ENCODE peak calls at places on chromosomes 12 and 14, in six cellular contexts. One of them, this sample, is unnamed.
A peak's percentile ranks its signal among the peaks of the same experiment; 100 is the strongest.

GRCh38 chr12:41604830-41605229 is 416.7 kb downstream of the PDZRN4 start:
- DNase-seq in A172: no peak
- DNase-seq in AG08396: no peak
- DNase-seq in stimulated activated naive CD4-positive, alpha-beta T cell treated with Interleukin-2 at 50 U/mL for 16 hours: no peak
- DNase-seq in HT-29: no peak
- DNase-seq in stimulated activated CD4-positive, alpha-beta T cell treated with anti-CD3 and anti-CD28 coated beads, TNF-alpha, amount 100 ng/mL, for 4 hours: no peak
- DNase-seq in this sample: peak; percentile 9

GRCh38 chr12:121295746-121296617 is 527 bp downstream of the CAMKK2 start:
- DNase-seq in A172: no peak
- DNase-seq in AG08396: peak; percentile 50
- DNase-seq in stimulated activated naive CD4-positive, alpha-beta T cell treated with Interleukin-2 at 50 U/mL for 16 hours: peak; percentile 45
- DNase-seq in HT-29: peak; percentile 37
- DNase-seq in stimulated activated CD4-positive, alpha-beta T cell treated with anti-CD3 and anti-CD28 coated beads, TNF-alpha, amount 100 ng/mL, for 4 hours: peak; percentile 45
- DNase-seq in this sample: peak; percentile 10

GRCh38 chr12:123055281-123055766 is 74.8 kb downstream of the ARL6IP4 start:
- DNase-seq in A172: no peak
- DNase-seq in AG08396: no peak
- DNase-seq in stimulated activated naive CD4-positive, alpha-beta T cell treated with Interleukin-2 at 50 U/mL for 16 hours: no peak
- DNase-seq in HT-29: no peak
- DNase-seq in stimulated activated CD4-positive, alpha-beta T cell treated with anti-CD3 and anti-CD28 coated beads, TNF-alpha, amount 100 ng/mL, for 4 hours: no peak
- DNase-seq in this sample: no peak

GRCh38 chr12:132455565-132455964 is 34.4 kb upstream of the FBRSL1 start:
- DNase-seq in A172: no peak
- DNase-seq in AG08396: no peak
- DNase-seq in stimulated activated naive CD4-positive, alpha-beta T cell treated with Interleukin-2 at 50 U/mL for 16 hours: no peak
- DNase-seq in HT-29: no peak
- DNase-seq in stimulated activated CD4-positive, alpha-beta T cell treated with anti-CD3 and anti-CD28 coated beads, TNF-alpha, amount 100 ng/mL, for 4 hours: no peak
- DNase-seq in this sample: no peak

GRCh38 chr14:105701456-105702274 is 175.3 kb downstream of the TMEM121 start:
- DNase-seq in A172: no peak
- DNase-seq in AG08396: no peak
- DNase-seq in stimulated activated naive CD4-positive, alpha-beta T cell treated with Interleukin-2 at 50 U/mL for 16 hours: no peak
- DNase-seq in HT-29: no peak
- DNase-seq in stimulated activated CD4-positive, alpha-beta T cell treated with anti-CD3 and anti-CD28 coated beads, TNF-alpha, amount 100 ng/mL, for 4 hours: no peak
- DNase-seq in this sample: no peak

GRCh38 chr12:68932701-68933563 is at the start of gene CPM:
- DNase-seq in A172: no peak
- DNase-seq in AG08396: peak; percentile 86
- DNase-seq in stimulated activated naive CD4-positive, alpha-beta T cell treated with Interleukin-2 at 50 U/mL for 16 hours: peak; percentile 67
- DNase-seq in HT-29: peak; percentile 11
- DNase-seq in stimulated activated CD4-positive, alpha-beta T cell treated with anti-CD3 and anti-CD28 coated beads, TNF-alpha, amount 100 ng/mL, for 4 hours: peak; percentile 62
- DNase-seq in this sample: peak; percentile 76

GRCh38 chr12:29796823-29797263 is 13.1 kb upstream of the TMTC1 start:
- DNase-seq in A172: peak; percentile 85
- DNase-seq in AG08396: peak; percentile 83
- DNase-seq in stimulated activated naive CD4-positive, alpha-beta T cell treated with Interleukin-2 at 50 U/mL for 16 hours: no peak
- DNase-seq in HT-29: peak; percentile 32
- DNase-seq in stimulated activated CD4-positive, alpha-beta T cell treated with anti-CD3 and anti-CD28 coated beads, TNF-alpha, amount 100 ng/mL, for 4 hours: no peak
- DNase-seq in this sample: peak; percentile 83

GRCh38 chr14:22314183-22314820 is 274.7 kb downstream of the DAD1 start:
- DNase-seq in A172: peak; percentile 34
- DNase-seq in AG08396: peak; percentile 41
- DNase-seq in stimulated activated naive CD4-positive, alpha-beta T cell treated with Interleukin-2 at 50 U/mL for 16 hours: no peak
- DNase-seq in HT-29: peak; percentile 69
- DNase-seq in stimulated activated CD4-positive, alpha-beta T cell treated with anti-CD3 and anti-CD28 coated beads, TNF-alpha, amount 100 ng/mL, for 4 hours: no peak
- DNase-seq in this sample: peak; percentile 73

GRCh38 chr12:59158066-59158465 is 237.8 kb upstream of the LRIG3 start:
- DNase-seq in A172: no peak
- DNase-seq in AG08396: no peak
- DNase-seq in stimulated activated naive CD4-positive, alpha-beta T cell treated with Interleukin-2 at 50 U/mL for 16 hours: no peak
- DNase-seq in HT-29: no peak
- DNase-seq in stimulated activated CD4-positive, alpha-beta T cell treated with anti-CD3 and anti-CD28 coated beads, TNF-alpha, amount 100 ng/mL, for 4 hours: no peak
- DNase-seq in this sample: no peak

GRCh38 chr12:111532741-111533140 is 66.4 kb downstream of the ATXN2 start:
- DNase-seq in A172: no peak
- DNase-seq in AG08396: no peak
- DNase-seq in stimulated activated naive CD4-positive, alpha-beta T cell treated with Interleukin-2 at 50 U/mL for 16 hours: no peak
- DNase-seq in HT-29: no peak
- DNase-seq in stimulated activated CD4-positive, alpha-beta T cell treated with anti-CD3 and anti-CD28 coated beads, TNF-alpha, amount 100 ng/mL, for 4 hours: no peak
- DNase-seq in this sample: no peak

GRCh38 chr14:39145266-39145966 is 24.7 kb downstream of the TRAPPC6B start:
- DNase-seq in A172: no peak
- DNase-seq in AG08396: no peak
- DNase-seq in stimulated activated naive CD4-positive, alpha-beta T cell treated with Interleukin-2 at 50 U/mL for 16 hours: no peak
- DNase-seq in HT-29: no peak
- DNase-seq in stimulated activated CD4-positive, alpha-beta T cell treated with anti-CD3 and anti-CD28 coated beads, TNF-alpha, amount 100 ng/mL, for 4 hours: no peak
- DNase-seq in this sample: peak; percentile 7

GRCh38 chr12:46839964-46840363 is 14.2 kb upstream of the SLC38A4 start:
- DNase-seq in A172: no peak
- DNase-seq in AG08396: no peak
- DNase-seq in stimulated activated naive CD4-positive, alpha-beta T cell treated with Interleukin-2 at 50 U/mL for 16 hours: no peak
- DNase-seq in HT-29: no peak
- DNase-seq in stimulated activated CD4-positive, alpha-beta T cell treated with anti-CD3 and anti-CD28 coated beads, TNF-alpha, amount 100 ng/mL, for 4 hours: no peak
- DNase-seq in this sample: peak; percentile 49

GRCh38 chr12:64256166-64256800 is 34.2 kb upstream of the KICS2 start:
- DNase-seq in A172: peak; percentile 52
- DNase-seq in AG08396: peak; percentile 14
- DNase-seq in stimulated activated naive CD4-positive, alpha-beta T cell treated with Interleukin-2 at 50 U/mL for 16 hours: no peak
- DNase-seq in HT-29: peak; percentile 84
- DNase-seq in stimulated activated CD4-positive, alpha-beta T cell treated with anti-CD3 and anti-CD28 coated beads, TNF-alpha, amount 100 ng/mL, for 4 hours: no peak
- DNase-seq in this sample: peak; percentile 62

GRCh38 chr12:78864483-78865296 is at the start of gene SYT1:
- DNase-seq in A172: peak; percentile 90
- DNase-seq in AG08396: peak; percentile 86
- DNase-seq in stimulated activated naive CD4-positive, alpha-beta T cell treated with Interleukin-2 at 50 U/mL for 16 hours: no peak
- DNase-seq in HT-29: no peak
- DNase-seq in stimulated activated CD4-positive, alpha-beta T cell treated with anti-CD3 and anti-CD28 coated beads, TNF-alpha, amount 100 ng/mL, for 4 hours: no peak
- DNase-seq in this sample: peak; percentile 91

GRCh38 chr12:120115692-120116442 is 686 bp downstream of the RAB35 start:
- DNase-seq in A172: peak; percentile 18
- DNase-seq in AG08396: peak; percentile 69
- DNase-seq in stimulated activated naive CD4-positive, alpha-beta T cell treated with Interleukin-2 at 50 U/mL for 16 hours: no peak
- DNase-seq in HT-29: peak; percentile 33
- DNase-seq in stimulated activated CD4-positive, alpha-beta T cell treated with anti-CD3 and anti-CD28 coated beads, TNF-alpha, amount 100 ng/mL, for 4 hours: no peak
- DNase-seq in this sample: peak; percentile 38